ENCODE peak calls at places on chromosomes 13 and 19, in seven cellular contexts. K is endothelial cell; B is activated CD4-positive, alpha-beta T cell treated with anti-CD3 and anti-CD28 coated beads, Interleukin-2, amount 50 U/mL, for 48 hours; L is fibroblast of the conjunctiva; N is Caki2; S is left ventricle myocardium superior; V is NCI-H460. E is an unnamed sample.

GRCh38 chr19:34985249-34986022 is 14.7 kb upstream of the GRAMD1A start:
- DNase-seq in K (peak), B (peak), L (no peak), N (no peak), S (peak), V (no peak), E (no peak)

GRCh38 chr19:46474211-46474610 is 2.8 kb upstream of the PNMA8A start:
- DNase-seq in K (no peak), B (no peak), L (no peak), N (no peak), S (no peak), V (no peak), E (no peak)

GRCh38 chr13:23703241-23703640 is 133.0 kb downstream of the TNFRSF19 start:
- DNase-seq in K (no peak), B (no peak), L (no peak), N (no peak), S (peak), V (no peak), E (no peak)

GRCh38 chr13:30463820-30464495 is 1.8 kb downstream of the HMGB1 start:
- DNase-seq in K (peak), B (peak), L (no peak), N (peak), S (peak), V (no peak), E (no peak)

GRCh38 chr19:19426799-19427198 is 21.3 kb downstream of the GATAD2A start:
- DNase-seq in K (no peak), B (no peak), L (no peak), N (no peak), S (no peak), V (no peak), E (no peak)

GRCh38 chr13:23321534-23322241 is 111.8 kb downstream of the SACS start:
- DNase-seq in K (no peak), B (no peak), L (peak), N (peak), S (peak), V (peak), E (peak)

GRCh38 chr19:39919976-39920375 is 14.5 kb downstream of the FCGBP start:
- DNase-seq in K (no peak), B (no peak), L (no peak), N (no peak), S (no peak), V (no peak), E (no peak)

GRCh38 chr19:5534787-5535586 is 32.8 kb downstream of the TINCR start:
- DNase-seq in K (peak), B (peak), L (no peak), N (peak), S (no peak), V (no peak), E (no peak)

GRCh38 chr13:95710313-95710712 is 33.4 kb downstream of the DNAJC3 start:
- DNase-seq in K (no peak), B (no peak), L (peak), N (no peak), S (no peak), V (no peak), E (peak)

GRCh38 chr19:34393629-34394028 is 10.6 kb upstream of the PDCD2L start:
- DNase-seq in K (no peak), B (no peak), L (no peak), N (no peak), S (no peak), V (no peak), E (no peak)

GRCh38 chr19:16064209-16064889 is 11.9 kb upstream of the TPM4 start:
- DNase-seq in K (no peak), B (no peak), L (no peak), N (no peak), S (no peak), V (no peak), E (no peak)

GRCh38 chr19:3975637-3976087 is 4.8 kb upstream of the DAPK3 start:
- DNase-seq in K (no peak), B (no peak), L (no peak), N (no peak), S (no peak), V (no peak), E (no peak)

GRCh38 chr13:81929988-81930387 is 1589.1 kb upstream of the SPRY2 start:
- DNase-seq in K (no peak), B (no peak), L (peak), N (peak), S (no peak), V (peak), E (no peak)

GRCh38 chr13:106355866-106356265 is 179.6 kb downstream of the EFNB2 start:
- DNase-seq in K (no peak), B (no peak), L (no peak), N (no peak), S (no peak), V (no peak), E (no peak)

GRCh38 chr19:5951338-5951861 is 26.5 kb downstream of the RANBP3 start:
- DNase-seq in K (no peak), B (no peak), L (no peak), N (no peak), S (no peak), V (no peak), E (no peak)

GRCh38 chr19:6023936-6024335 is 46.0 kb upstream of the RANBP3 start:
- DNase-seq in K (no peak), B (no peak), L (no peak), N (no peak), S (no peak), V (no peak), E (no peak)

GRCh38 chr13:113656015-113656588 is 1.9 kb downstream of the ATP4B start:
- DNase-seq in K (no peak), B (no peak), L (no peak), N (no peak), S (no peak), V (no peak), E (no peak)

GRCh38 chr19:37981785-37982475 is 74.9 kb downstream of the SIPA1L3 start:
- DNase-seq in K (no peak), B (no peak), L (no peak), N (no peak), S (no peak), V (no peak), E (no peak)